ENCODE peak calls at places on chromosome 13, in six cellular contexts. R, G, C, K, W and T are unnamed samples.

GRCh38 chr13:62696490-62696889 is 1280.8 kb upstream of the PCDH20 start:
- DNase-seq in G (no peak), R (no peak), C (no peak), W (no peak), K (no peak), T (no peak)

GRCh38 chr13:60282708-60283107 is 114.3 kb upstream of the TDRD3 start:
- DNase-seq in R (no peak), K (no peak), G (no peak), C (no peak), W (no peak), T (no peak)

GRCh38 chr13:20901668-20902437 is 693 bp downstream of the XPO4 start:
- DNase-seq in G (peak), W (no peak), C (peak), K (peak), R (no peak), T (peak)

GRCh38 chr13:82675024-82675423 is 1207.2 kb downstream of the SLITRK1 start:
- DNase-seq in G (no peak), C (no peak), R (no peak), W (no peak), K (no peak), T (no peak)

GRCh38 chr13:38686635-38687245 is at the start of gene FREM2:
- DNase-seq in W (peak), R (peak), G (peak), K (peak), C (no peak), T (peak)

GRCh38 chr13:67094078-67094477 is 136.1 kb downstream of the PCDH9 start:
- DNase-seq in C (no peak), R (no peak), G (no peak), K (no peak), W (no peak), T (no peak)

GRCh38 chr13:46896346-46897138 is at the start of gene HTR2A:
- DNase-seq in W (no peak), R (no peak), K (no peak), C (peak), G (no peak), T (peak)

GRCh38 chr13:70203661-70204229 is 95.5 kb upstream of the KLHL1 start:
- DNase-seq in G (no peak), C (no peak), W (no peak), R (no peak), K (no peak), T (no peak)

GRCh38 chr13:113112893-113113845 is 7.6 kb downstream of the F7 start:
- DNase-seq in K (no peak), C (no peak), G (no peak), W (no peak), R (no peak), T (no peak)

GRCh38 chr13:99778500-99778899 is 193.1 kb downstream of the ZIC5 start:
- DNase-seq in G (no peak), K (no peak), R (no peak), C (no peak), W (no peak), T (no peak)

GRCh38 chr13:27704681-27705080 is 83.0 kb downstream of the POLR1D start:
- DNase-seq in K (peak), G (no peak), R (no peak), W (no peak), C (no peak), T (no peak)

GRCh38 chr13:109545964-109546363 is 240.4 kb downstream of the IRS2 start:
- DNase-seq in R (no peak), C (no peak), G (no peak), K (no peak), W (no peak), T (no peak)

GRCh38 chr13:99103536-99103935 is 97.1 kb upstream of the UBAC2 start:
- DNase-seq in G (peak), C (no peak), K (no peak), W (no peak), R (no peak), T (no peak)

GRCh38 chr13:82447452-82448030 is 1434.7 kb downstream of the SLITRK1 start:
- DNase-seq in R (no peak), W (no peak), K (no peak), C (no peak), G (no peak), T (no peak)

GRCh38 chr13:99436013-99436412 is 65.3 kb upstream of the TM9SF2 start:
- DNase-seq in C (no peak), G (no peak), W (no peak), K (no peak), R (no peak), T (no peak)

GRCh38 chr13:112510002-112510780 is 77.8 kb downstream of the TUBGCP3 start:
- DNase-seq in K (peak), C (peak), G (peak), R (peak), W (peak), T (peak)

GRCh38 chr13:59178344-59178743 is 985.4 kb downstream of the DIAPH3 start:
- DNase-seq in G (no peak), W (no peak), R (no peak), K (peak), C (peak), T (no peak)

GRCh38 chr13:63435668-63436275 is 2020.1 kb upstream of the PCDH20 start:
- DNase-seq in K (peak), G (no peak), R (no peak), W (no peak), C (peak), T (peak)

GRCh38 chr13:81293594-81294164 is 952.8 kb upstream of the SPRY2 start:
- DNase-seq in G (no peak), W (no peak), R (no peak), K (no peak), C (no peak), T (no peak)

GRCh38 chr13:46062190-46062589 is 9.6 kb upstream of the ZC3H13 start:
- DNase-seq in R (no peak), G (no peak), W (no peak), K (peak), C (peak), T (no peak)

GRCh38 chr13:112692104-112692503 is 2.3 kb downstream of the ATP11A start:
- DNase-seq in R (no peak), G (peak), K (no peak), C (no peak), W (no peak), T (no peak)

GRCh38 chr13:42219051-42219450 is 52.9 kb upstream of the AKAP11 start:
- DNase-seq in R (no peak), W (no peak), G (no peak), C (no peak), K (no peak), T (no peak)
- H3K14ac ChIP-seq in R (no peak), W (no peak), G (no peak), C (no peak), K (no peak), T (no peak)

DNA sequence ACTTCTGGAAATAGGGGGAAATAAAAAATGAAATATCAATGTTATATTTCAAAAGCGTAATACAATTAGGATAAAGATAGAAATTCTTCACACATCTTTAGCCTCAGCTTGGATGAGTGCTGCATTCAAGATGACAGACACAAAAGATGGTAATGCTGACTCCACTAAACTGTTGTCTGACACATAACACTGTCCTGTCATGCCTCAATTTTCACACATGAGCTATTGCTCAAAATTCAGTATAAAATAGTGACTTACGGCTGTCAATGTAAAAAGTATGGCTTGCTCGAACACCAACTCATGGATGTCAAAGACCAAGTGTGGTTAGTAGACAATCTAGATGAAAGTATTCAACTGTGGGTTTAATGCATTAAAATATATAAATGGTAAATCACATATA is 94.5 kb downstream of the KLF12 start:
- DNase-seq in G (no peak), R (no peak), W (no peak), K (no peak), C (no peak), T (no peak)
- H3K14ac ChIP-seq in G (no peak), R (no peak), W (no peak), K (no peak), C (no peak), T (no peak)

GRCh38 chr13:22489771-22490170 is 691.0 kb upstream of the SGCG start:
- DNase-seq in W (no peak), C (no peak), K (no peak), G (no peak), R (no peak), T (no peak)

GRCh38 chr13:22483276-22483675 is 697.5 kb upstream of the SGCG start:
- DNase-seq in R (no peak), C (no peak), K (no peak), G (no peak), W (no peak), T (no peak)

GRCh38 chr13:22487932-22488331 is 692.8 kb upstream of the SGCG start:
- DNase-seq in R (no peak), K (no peak), C (no peak), G (no peak), W (no peak), T (peak)

GRCh38 chr13:22482496-22483000 is 698.2 kb upstream of the SGCG start:
- DNase-seq in W (no peak), R (no peak), G (no peak), C (no peak), K (no peak), T (no peak)

DNA sequence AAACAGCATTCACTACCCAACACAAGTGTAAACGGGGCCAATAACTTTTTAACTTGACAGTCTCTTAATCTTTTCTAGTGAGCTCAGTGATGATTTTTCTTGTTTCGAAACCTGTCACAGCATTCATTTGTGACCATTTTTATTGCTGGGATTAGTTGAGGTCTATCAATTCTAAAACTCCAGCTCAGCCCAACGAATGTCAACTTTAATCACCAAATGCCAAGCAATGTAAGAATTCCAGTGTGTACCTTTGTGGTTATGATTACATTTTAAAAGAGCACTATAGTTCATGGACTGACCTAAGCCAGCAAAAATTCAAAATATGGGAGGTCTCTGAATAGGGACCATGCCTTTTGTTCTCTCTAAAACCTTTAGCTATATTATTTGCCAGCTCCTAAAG is 694.3 kb upstream of the SGCG start:
- DNase-seq in R (no peak), G (no peak), W (no peak), K (no peak), C (no peak), T (peak)
- H3K14ac ChIP-seq in R (no peak), G (no peak), W (no peak), K (no peak), C (no peak), T (no peak)

DNA sequence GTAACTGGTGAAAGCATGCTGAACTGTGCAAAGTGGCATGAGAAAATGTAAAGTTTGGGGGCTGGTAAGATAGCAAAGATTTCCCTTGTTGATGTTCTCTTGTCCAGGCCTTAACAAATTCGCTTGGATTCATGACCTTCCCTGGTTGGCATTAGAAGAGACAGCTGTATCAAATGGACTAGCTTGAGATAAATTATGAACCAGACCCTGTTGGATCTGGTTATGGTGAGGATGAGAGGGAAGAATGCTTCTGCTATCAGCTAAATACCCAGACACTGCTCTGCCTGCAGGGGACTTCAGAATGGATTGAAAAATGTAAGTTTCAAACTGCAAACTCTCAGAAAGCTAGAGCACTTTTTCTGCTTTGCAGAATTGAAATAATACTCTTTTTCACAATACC is 135.2 kb downstream of the EFNB2 start:
- DNase-seq in R (no peak), G (no peak), C (no peak), W (no peak), K (no peak), T (no peak)
- H3K14ac ChIP-seq in R (no peak), G (no peak), C (no peak), W (no peak), K (no peak), T (no peak)

GRCh38 chr13:44976949-44977583 is 12.2 kb downstream of the NUFIP1 start:
- DNase-seq in K (no peak), G (no peak), C (no peak), R (no peak), W (no peak), T (no peak)

GRCh38 chr13:44974056-44974798 is 15.0 kb downstream of the NUFIP1 start:
- DNase-seq in G (no peak), C (peak), W (no peak), K (peak), R (no peak), T (no peak)

GRCh38 chr13:44976196-44976595 is 13.1 kb downstream of the NUFIP1 start:
- DNase-seq in K (no peak), G (no peak), R (no peak), C (no peak), W (no peak), T (no peak)

GRCh38 chr13:44972956-44973581 is 16.2 kb downstream of the NUFIP1 start:
- DNase-seq in R (no peak), C (peak), K (peak), G (no peak), W (no peak), T (peak)

DNA sequence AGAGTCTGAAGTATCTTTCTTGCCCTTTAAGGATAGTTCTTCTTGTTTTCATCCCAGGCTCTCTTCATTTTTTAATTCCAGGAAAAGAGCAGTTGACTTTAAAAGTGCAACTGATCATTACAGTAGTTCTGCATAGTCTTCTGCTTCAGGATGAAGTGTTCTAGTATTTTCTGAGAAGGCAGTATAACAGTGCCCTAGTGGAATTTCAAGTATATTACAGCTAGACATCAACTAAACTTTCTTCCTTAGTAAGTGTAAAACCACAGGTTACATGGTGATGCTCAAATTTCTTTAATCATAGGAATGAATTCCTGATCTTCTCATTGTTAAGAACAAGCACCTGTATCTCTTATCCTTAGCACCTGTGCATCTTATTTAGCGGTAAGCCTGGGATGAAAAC is 10.9 kb downstream of the NUFIP1 start:
- DNase-seq in C (no peak), W (no peak), K (no peak), R (no peak), G (no peak), T (no peak)
- H3K14ac ChIP-seq in C (no peak), W (no peak), K (no peak), R (no peak), G (no peak), T (no peak)

DNA sequence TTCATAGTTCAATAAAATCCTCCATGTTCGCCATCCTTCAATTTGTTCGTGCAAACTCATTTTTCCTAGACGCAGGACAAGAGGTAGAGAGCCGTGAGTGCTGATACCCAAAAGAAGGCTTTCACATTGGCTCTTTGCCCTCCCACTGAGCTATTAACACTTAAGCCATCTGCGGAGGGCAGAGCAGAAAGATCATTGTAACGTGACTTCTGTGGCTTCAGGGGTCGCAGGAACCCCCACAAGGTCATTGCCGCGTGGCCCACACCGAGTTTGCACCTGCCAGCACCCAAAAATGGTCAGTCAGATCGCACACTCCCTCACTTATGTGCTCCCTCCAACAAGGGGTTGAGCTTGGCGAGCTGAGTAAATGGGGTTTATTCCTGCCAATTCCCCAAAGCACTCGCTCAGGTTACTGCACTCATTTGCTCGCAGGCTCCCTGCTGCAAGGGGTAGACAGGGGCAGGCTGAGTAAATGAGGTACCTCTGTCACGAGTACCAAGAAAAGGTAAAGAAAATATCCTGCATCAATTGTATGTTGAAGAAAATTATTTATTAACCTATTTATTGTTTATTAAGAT is 144.1 kb downstream of the PRR20E start:
- DNase-seq in R (peak), K (no peak), G (peak), C (no peak), W (peak), T (no peak)
- H3K14ac ChIP-seq in R (no peak), K (no peak), G (no peak), C (no peak), W (no peak), T (no peak)

GRCh38 chr13:94346261-94347019 is 133.0 kb downstream of the DCT start:
- DNase-seq in C (no peak), K (no peak), W (no peak), R (no peak), G (no peak), T (no peak)

GRCh38 chr13:94344126-94344863 is 135.2 kb downstream of the DCT start:
- DNase-seq in R (peak), W (no peak), G (no peak), C (peak), K (peak), T (peak)

GRCh38 chr13:94343243-94343585 is 136.3 kb downstream of the DCT start:
- DNase-seq in G (no peak), W (peak), K (peak), C (peak), R (no peak), T (no peak)

GRCh38 chr13:94342436-94343242 is 136.8 kb downstream of the DCT start:
- DNase-seq in W (no peak), C (no peak), K (peak), G (no peak), R (no peak), T (no peak)

GRCh38 chr13:94345374-94346195 is 133.9 kb downstream of the DCT start:
- DNase-seq in W (no peak), G (no peak), K (peak), C (peak), R (no peak), T (no peak)
- H3K14ac ChIP-seq in W (no peak), G (no peak), K (no peak), C (peak), R (no peak), T (no peak)